ENCODE peak calls at places on chromosomes 11 and 22, in five cellular contexts. G is GM23338; W is CD8-positive, alpha-beta T cell; M is Peyer's patch; I is cardiac muscle cell. N is an unnamed sample.

GRCh38 chr11:46207270-46207669 is 70.2 kb upstream of the CREB3L1 start:
- DNase-seq in G (no peak), W (no peak), M (no peak), I (no peak), N (no peak)

GRCh38 chr11:45856044-45856468 is 8.8 kb downstream of the CRY2 start:
- DNase-seq in G (no peak), W (no peak), M (no peak), I (peak; percentile 35), N (no peak)

GRCh38 chr11:84501750-84502149 is 1125.4 kb downstream of the DLG2 start:
- DNase-seq in G (no peak), W (no peak), M (no peak), I (no peak), N (no peak)

GRCh38 chr22:46815896-46816721 is 53.7 kb downstream of the TBC1D22A start:
- DNase-seq in G (peak; percentile 31), W (no peak), M (no peak), I (peak; percentile 58), N (no peak)

GRCh38 chr11:20564811-20565210 is 34.6 kb upstream of the SLC6A5 start:
- DNase-seq in G (no peak), W (no peak), M (no peak), I (no peak), N (no peak)

GRCh38 chr11:111245425-111245824 is at the start of gene POU2AF2:
- DNase-seq in G (no peak), W (no peak), M (no peak), I (no peak), N (no peak)

GRCh38 chr11:23789938-23790371 is 706.9 kb upstream of the LUZP2 start:
- DNase-seq in G (no peak), W (no peak), M (peak; percentile 46), I (peak; percentile 27), N (no peak)

GRCh38 chr11:105202844-105203548 is 63.4 kb upstream of the CARD18 start:
- DNase-seq in G (no peak), W (no peak), M (no peak), I (peak; percentile 8), N (no peak)

GRCh38 chr22:44664149-44664548 is 37.9 kb upstream of the PRR5 start:
- DNase-seq in G (no peak), W (peak; percentile 51), M (peak; percentile 89), I (peak; percentile 79), N (peak; percentile 78)

GRCh38 chr11:23143031-23143430 is 282.8 kb upstream of the CCDC179 start:
- DNase-seq in G (no peak), W (no peak), M (no peak), I (no peak), N (no peak)

GRCh38 chr22:39545310-39546063 is 12.9 kb upstream of the RPS19BP1 start:
- DNase-seq in G (peak; percentile 91), W (peak; percentile 78), M (peak; percentile 64), I (peak; percentile 61), N (peak; percentile 76)

GRCh38 chr11:65112551-65113360 is 1.1 kb downstream of the TM7SF2 start:
- DNase-seq in G (peak; percentile 78), W (peak; percentile 79), M (peak; percentile 87), I (no peak), N (peak; percentile 68)
- H3K4me1 ChIP-seq in G (peaks cover 13% of the 10 kb centered on the region), W (peaks cover 48% of the 10 kb centered on the region), M (peaks cover 48% of the 10 kb centered on the region), I (peaks cover 13% of the 10 kb centered on the region), N (peaks cover 21% of the 10 kb centered on the region)

GRCh38 chr22:25110846-25111578 is 88.6 kb upstream of the CRYBB3 start:
- DNase-seq in G (peak; percentile 90), W (peak; percentile 55), M (peak; percentile 67), I (peak; percentile 88), N (peak; percentile 78)
- TF ChIP-seq CTCF in G (peak; percentile 66), W (peak; percentile 74), M (no peak), I (peak; percentile 71), N (peak; percentile 40)

GRCh38 chr11:61893981-61894380 is 2.6 kb upstream of the FADS3 start:
- DNase-seq in G (no peak), W (no peak), M (no peak), I (peak; percentile 93), N (no peak)

GRCh38 chr11:61891331-61892084 is at the start of gene FADS3:
- DNase-seq in G (peak; percentile 94), W (peak; percentile 65), M (peak; percentile 93), I (peak; percentile 89), N (peak; percentile 88)

GRCh38 chr11:61890536-61891330 is 612 bp downstream of the FADS3 start:
- DNase-seq in G (no peak), W (peak; percentile 25), M (peak; percentile 71), I (peak; percentile 66), N (peak; percentile 40)

GRCh38 chr11:61889831-61890230 is 1.5 kb downstream of the FADS3 start:
- DNase-seq in G (no peak), W (no peak), M (no peak), I (no peak), N (no peak)

GRCh38 chr11:61892085-61892370 is 683 bp upstream of the FADS3 start:
- DNase-seq in G (peak; percentile 60), W (no peak), M (peak; percentile 83), I (no peak), N (no peak)
- H3K27ac ChIP-seq in G (peak overlapping the region; percentile 88), W (no peak overlapping the region), M (peak overlapping the region; percentile 81), I (no peak overlapping the region), N (peak overlapping the region; percentile 80)

GRCh38 chr11:121435796-121436511 is 16.2 kb upstream of the SORL1 start:
- DNase-seq in G (no peak), W (no peak), M (no peak), I (no peak), N (no peak)
- H3K4me1 ChIP-seq in G (no peaks in the 10 kb centered on the region), W (peaks cover 5% of the 10 kb centered on the region), M (no peaks in the 10 kb centered on the region), I (no peaks in the 10 kb centered on the region), N (no peaks in the 10 kb centered on the region)

GRCh38 chr11:11218287-11218986 is 134.6 kb downstream of the CSNK2A3 start:
- DNase-seq in G (no peak), W (no peak), M (no peak), I (no peak), N (peak; percentile 24)

GRCh38 chr11:11215944-11216343 is 137.1 kb downstream of the CSNK2A3 start:
- DNase-seq in G (no peak), W (no peak), M (no peak), I (no peak), N (peak; percentile 45)

GRCh38 chr11:11217555-11218286 is 135.3 kb downstream of the CSNK2A3 start:
- DNase-seq in G (no peak), W (no peak), M (no peak), I (no peak), N (no peak)

GRCh38 chr11:11215058-11215815 is 137.8 kb downstream of the CSNK2A3 start:
- DNase-seq in G (no peak), W (no peak), M (no peak), I (no peak), N (no peak)

GRCh38 chr11:11220786-11221185 is 132.3 kb downstream of the CSNK2A3 start:
- DNase-seq in G (no peak), W (no peak), M (no peak), I (no peak), N (no peak)
- TF ChIP-seq CTCF in G (no peak), W (no peak), M (no peak), I (no peak), N (no peak)